ENCODE peak calls at places on chromosomes 1 and 21, in nine cellular contexts. One of them, this sample, is unnamed.

GRCh38 chr1:8203551-8203950 is 114.4 kb upstream of the SLC45A1 start:
- DNase-seq in fibroblast of lung: no peak
- DNase-seq in Caco-2: no peak
- DNase-seq in heart right ventricle: no peak
- DNase-seq in Panc1: no peak
- DNase-seq in aorta: no peak
- DNase-seq in psoas muscle: no peak
- DNase-seq in ovary: no peak
- DNase-seq in CD8-positive, alpha-beta T cell: no peak
- DNase-seq in this sample: no peak

GRCh38 chr1:60348884-60349283 is 275.3 kb upstream of the C1orf87 start:
- DNase-seq in fibroblast of lung: no peak
- DNase-seq in Caco-2: no peak
- DNase-seq in heart right ventricle: no peak
- DNase-seq in Panc1: no peak
- DNase-seq in aorta: no peak
- DNase-seq in psoas muscle: no peak
- DNase-seq in ovary: no peak
- DNase-seq in CD8-positive, alpha-beta T cell: no peak
- DNase-seq in this sample: no peak

GRCh38 chr1:86648255-86648654 is 56.1 kb upstream of the SH3GLB1 start:
- DNase-seq in fibroblast of lung: peak; percentile 82
- DNase-seq in Caco-2: no peak
- DNase-seq in heart right ventricle: no peak
- DNase-seq in Panc1: peak; percentile 70
- DNase-seq in aorta: no peak
- DNase-seq in psoas muscle: no peak
- DNase-seq in ovary: no peak
- DNase-seq in CD8-positive, alpha-beta T cell: no peak
- DNase-seq in this sample: no peak

GRCh38 chr1:208233546-208233945 is 10.6 kb downstream of the PLXNA2 start:
- DNase-seq in fibroblast of lung: peak; percentile 53
- DNase-seq in Caco-2: no peak
- DNase-seq in heart right ventricle: no peak
- DNase-seq in Panc1: no peak
- DNase-seq in aorta: no peak
- DNase-seq in psoas muscle: no peak
- DNase-seq in ovary: no peak
- DNase-seq in CD8-positive, alpha-beta T cell: no peak
- DNase-seq in this sample: no peak

GRCh38 chr21:31926498-31926897 is 53.7 kb downstream of the HUNK start:
- DNase-seq in fibroblast of lung: no peak
- DNase-seq in Caco-2: no peak
- DNase-seq in heart right ventricle: no peak
- DNase-seq in Panc1: no peak
- DNase-seq in aorta: no peak
- DNase-seq in psoas muscle: no peak
- DNase-seq in ovary: no peak
- DNase-seq in CD8-positive, alpha-beta T cell: no peak
- DNase-seq in this sample: no peak

GRCh38 chr1:56120021-56120420 is 459.3 kb downstream of the PLPP3 start:
- DNase-seq in fibroblast of lung: peak; percentile 41
- DNase-seq in Caco-2: no peak
- DNase-seq in heart right ventricle: no peak
- DNase-seq in Panc1: no peak
- DNase-seq in aorta: no peak
- DNase-seq in psoas muscle: no peak
- DNase-seq in ovary: no peak
- DNase-seq in CD8-positive, alpha-beta T cell: no peak
- DNase-seq in this sample: no peak

GRCh38 chr1:158916085-158916484 is 15.3 kb upstream of the PYHIN1 start:
- DNase-seq in fibroblast of lung: no peak
- DNase-seq in Caco-2: no peak
- DNase-seq in heart right ventricle: no peak
- DNase-seq in Panc1: no peak
- DNase-seq in aorta: no peak
- DNase-seq in psoas muscle: no peak
- DNase-seq in ovary: no peak
- DNase-seq in CD8-positive, alpha-beta T cell: no peak
- DNase-seq in this sample: no peak

GRCh38 chr1:36436820-36437219 is 13.4 kb downstream of the OSCP1 start:
- DNase-seq in fibroblast of lung: no peak
- DNase-seq in Caco-2: no peak
- DNase-seq in heart right ventricle: no peak
- DNase-seq in Panc1: no peak
- DNase-seq in aorta: no peak
- DNase-seq in psoas muscle: no peak
- DNase-seq in ovary: no peak
- DNase-seq in CD8-positive, alpha-beta T cell: no peak
- DNase-seq in this sample: no peak

GRCh38 chr1:33667386-33668282 is 195.2 kb downstream of the ZSCAN20 start:
- DNase-seq in fibroblast of lung: no peak
- DNase-seq in Caco-2: no peak
- DNase-seq in heart right ventricle: no peak
- DNase-seq in Panc1: no peak
- DNase-seq in aorta: no peak
- DNase-seq in psoas muscle: no peak
- DNase-seq in ovary: no peak
- DNase-seq in CD8-positive, alpha-beta T cell: no peak
- DNase-seq in this sample: no peak

GRCh38 chr1:207831517-207832327 is 79.2 kb downstream of the CD34 start:
- DNase-seq in fibroblast of lung: peak; percentile 20
- DNase-seq in Caco-2: no peak
- DNase-seq in heart right ventricle: no peak
- DNase-seq in Panc1: no peak
- DNase-seq in aorta: no peak
- DNase-seq in psoas muscle: peak; percentile 29
- DNase-seq in ovary: no peak
- DNase-seq in CD8-positive, alpha-beta T cell: peak; percentile 25
- DNase-seq in this sample: no peak

GRCh38 chr1:8810987-8811386 is 6.5 kb downstream of the RERE start:
- DNase-seq in fibroblast of lung: no peak
- DNase-seq in Caco-2: no peak
- DNase-seq in heart right ventricle: no peak
- DNase-seq in Panc1: no peak
- DNase-seq in aorta: no peak
- DNase-seq in psoas muscle: no peak
- DNase-seq in ovary: no peak
- DNase-seq in CD8-positive, alpha-beta T cell: no peak
- DNase-seq in this sample: no peak

GRCh38 chr1:26285366-26286063 is 5.6 kb downstream of the SH3BGRL3 start:
- DNase-seq in fibroblast of lung: no peak
- DNase-seq in Caco-2: no peak
- DNase-seq in heart right ventricle: no peak
- DNase-seq in Panc1: no peak
- DNase-seq in aorta: peak; percentile 50
- DNase-seq in psoas muscle: peak; percentile 66
- DNase-seq in ovary: no peak
- DNase-seq in CD8-positive, alpha-beta T cell: peak; percentile 43
- DNase-seq in this sample: no peak

GRCh38 chr21:45127937-45128336 is 53.6 kb downstream of the ADARB1 start:
- DNase-seq in fibroblast of lung: no peak
- DNase-seq in Caco-2: no peak
- DNase-seq in heart right ventricle: no peak
- DNase-seq in Panc1: no peak
- DNase-seq in aorta: no peak
- DNase-seq in psoas muscle: no peak
- DNase-seq in ovary: no peak
- DNase-seq in CD8-positive, alpha-beta T cell: no peak
- DNase-seq in this sample: no peak
- H3K4me1 ChIP-seq in fibroblast of lung: peaks cover 15% of the 10 kb centered on the region
- H3K4me1 ChIP-seq in Caco-2: no peaks in the 10 kb centered on the region
- H3K4me1 ChIP-seq in heart right ventricle: peaks cover 57% of the 10 kb centered on the region
- H3K4me1 ChIP-seq in Panc1: no peaks in the 10 kb centered on the region
- H3K4me1 ChIP-seq in aorta: no peaks in the 10 kb centered on the region
- H3K4me1 ChIP-seq in psoas muscle: peaks cover 59% of the 10 kb centered on the region
- H3K4me1 ChIP-seq in ovary: peaks cover 15% of the 10 kb centered on the region
- H3K4me1 ChIP-seq in CD8-positive, alpha-beta T cell: peaks cover 5% of the 10 kb centered on the region
- H3K4me1 ChIP-seq in this sample: peaks cover 15% of the 10 kb centered on the region

DNA sequence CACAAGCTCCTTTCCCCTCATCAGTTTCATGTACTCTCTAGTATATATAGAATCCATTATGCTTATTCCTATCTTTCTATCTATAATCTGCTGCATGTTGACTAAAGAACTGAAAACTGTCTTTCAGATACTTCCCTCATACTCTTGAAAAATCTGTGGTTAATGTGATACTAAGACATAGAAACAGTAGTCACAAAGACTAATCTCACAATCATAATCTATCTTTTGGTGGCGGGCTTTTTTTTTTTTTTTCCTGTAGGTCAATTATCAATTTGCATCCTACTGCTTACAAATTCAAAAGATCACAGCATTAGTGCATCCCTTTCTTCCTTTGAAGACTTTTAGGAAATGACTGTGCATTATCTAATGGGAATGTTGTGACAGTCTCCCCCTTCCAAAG is 4.7 kb downstream of the UBR4 start:
- DNase-seq in fibroblast of lung: no peak
- DNase-seq in Caco-2: no peak
- DNase-seq in heart right ventricle: no peak
- DNase-seq in Panc1: no peak
- DNase-seq in aorta: no peak
- DNase-seq in psoas muscle: no peak
- DNase-seq in ovary: no peak
- DNase-seq in CD8-positive, alpha-beta T cell: no peak
- DNase-seq in this sample: no peak
- H3K4me1 ChIP-seq in fibroblast of lung: peaks cover 7% of the 10 kb centered on the region
- H3K4me1 ChIP-seq in Caco-2: peaks cover 70% of the 10 kb centered on the region
- H3K4me1 ChIP-seq in heart right ventricle: peaks cover 88% of the 10 kb centered on the region
- H3K4me1 ChIP-seq in Panc1: peaks cover 21% of the 10 kb centered on the region
- H3K4me1 ChIP-seq in aorta: peaks cover 3% of the 10 kb centered on the region
- H3K4me1 ChIP-seq in psoas muscle: peaks cover 58% of the 10 kb centered on the region
- H3K4me1 ChIP-seq in ovary: peaks cover 6% of the 10 kb centered on the region
- H3K4me1 ChIP-seq in CD8-positive, alpha-beta T cell: peaks cover 38% of the 10 kb centered on the region
- H3K4me1 ChIP-seq in this sample: peaks cover 49% of the 10 kb centered on the region

GRCh38 chr1:27601771-27602509 is 2.0 kb downstream of the AHDC1 start:
- DNase-seq in fibroblast of lung: no peak
- DNase-seq in Caco-2: no peak
- DNase-seq in heart right ventricle: peak; percentile 60
- DNase-seq in Panc1: no peak
- DNase-seq in aorta: peak; percentile 74
- DNase-seq in psoas muscle: peak; percentile 64
- DNase-seq in ovary: peak; percentile 71
- DNase-seq in CD8-positive, alpha-beta T cell: no peak
- DNase-seq in this sample: no peak
- H3K4me1 ChIP-seq in fibroblast of lung: peaks cover 36% of the 10 kb centered on the region
- H3K4me1 ChIP-seq in Caco-2: peaks cover 16% of the 10 kb centered on the region
- H3K4me1 ChIP-seq in heart right ventricle: peaks cover 83% of the 10 kb centered on the region
- H3K4me1 ChIP-seq in Panc1: peaks cover 61% of the 10 kb centered on the region
- H3K4me1 ChIP-seq in aorta: no peaks in the 10 kb centered on the region
- H3K4me1 ChIP-seq in psoas muscle: peaks cover 42% of the 10 kb centered on the region
- H3K4me1 ChIP-seq in ovary: peaks cover 29% of the 10 kb centered on the region
- H3K4me1 ChIP-seq in CD8-positive, alpha-beta T cell: peaks cover 74% of the 10 kb centered on the region
- H3K4me1 ChIP-seq in this sample: peaks cover 50% of the 10 kb centered on the region

GRCh38 chr1:115293006-115293405 is 45.0 kb downstream of the NGF start:
- DNase-seq in fibroblast of lung: no peak
- DNase-seq in Caco-2: no peak
- DNase-seq in heart right ventricle: no peak
- DNase-seq in Panc1: no peak
- DNase-seq in aorta: no peak
- DNase-seq in psoas muscle: no peak
- DNase-seq in ovary: no peak
- DNase-seq in CD8-positive, alpha-beta T cell: no peak
- DNase-seq in this sample: no peak

GRCh38 chr1:115293899-115294298 is 44.1 kb downstream of the NGF start:
- DNase-seq in fibroblast of lung: no peak
- DNase-seq in Caco-2: no peak
- DNase-seq in heart right ventricle: no peak
- DNase-seq in Panc1: no peak
- DNase-seq in aorta: no peak
- DNase-seq in psoas muscle: no peak
- DNase-seq in ovary: no peak
- DNase-seq in CD8-positive, alpha-beta T cell: no peak
- DNase-seq in this sample: no peak

GRCh38 chr1:115299266-115299665 is 38.8 kb downstream of the NGF start:
- DNase-seq in fibroblast of lung: no peak
- DNase-seq in Caco-2: no peak
- DNase-seq in heart right ventricle: no peak
- DNase-seq in Panc1: no peak
- DNase-seq in aorta: no peak
- DNase-seq in psoas muscle: no peak
- DNase-seq in ovary: no peak
- DNase-seq in CD8-positive, alpha-beta T cell: no peak
- DNase-seq in this sample: no peak

GRCh38 chr1:115296981-115297380 is 41.1 kb downstream of the NGF start:
- DNase-seq in fibroblast of lung: no peak
- DNase-seq in Caco-2: no peak
- DNase-seq in heart right ventricle: no peak
- DNase-seq in Panc1: no peak
- DNase-seq in aorta: no peak
- DNase-seq in psoas muscle: no peak
- DNase-seq in ovary: no peak
- DNase-seq in CD8-positive, alpha-beta T cell: no peak
- DNase-seq in this sample: no peak

GRCh38 chr1:115295904-115296696 is 41.9 kb downstream of the NGF start:
- DNase-seq in fibroblast of lung: no peak
- DNase-seq in Caco-2: no peak
- DNase-seq in heart right ventricle: no peak
- DNase-seq in Panc1: no peak
- DNase-seq in aorta: no peak
- DNase-seq in psoas muscle: no peak
- DNase-seq in ovary: no peak
- DNase-seq in CD8-positive, alpha-beta T cell: no peak
- DNase-seq in this sample: no peak
- H3K4me1 ChIP-seq in fibroblast of lung: peaks cover 7% of the 10 kb centered on the region
- H3K4me1 ChIP-seq in Caco-2: no peaks in the 10 kb centered on the region
- H3K4me1 ChIP-seq in heart right ventricle: peaks cover 16% of the 10 kb centered on the region
- H3K4me1 ChIP-seq in Panc1: no peaks in the 10 kb centered on the region
- H3K4me1 ChIP-seq in aorta: peaks cover 4% of the 10 kb centered on the region
- H3K4me1 ChIP-seq in psoas muscle: no peaks in the 10 kb centered on the region
- H3K4me1 ChIP-seq in ovary: peaks cover 8% of the 10 kb centered on the region
- H3K4me1 ChIP-seq in CD8-positive, alpha-beta T cell: no peaks in the 10 kb centered on the region
- H3K4me1 ChIP-seq in this sample: no peaks in the 10 kb centered on the region

DNA sequence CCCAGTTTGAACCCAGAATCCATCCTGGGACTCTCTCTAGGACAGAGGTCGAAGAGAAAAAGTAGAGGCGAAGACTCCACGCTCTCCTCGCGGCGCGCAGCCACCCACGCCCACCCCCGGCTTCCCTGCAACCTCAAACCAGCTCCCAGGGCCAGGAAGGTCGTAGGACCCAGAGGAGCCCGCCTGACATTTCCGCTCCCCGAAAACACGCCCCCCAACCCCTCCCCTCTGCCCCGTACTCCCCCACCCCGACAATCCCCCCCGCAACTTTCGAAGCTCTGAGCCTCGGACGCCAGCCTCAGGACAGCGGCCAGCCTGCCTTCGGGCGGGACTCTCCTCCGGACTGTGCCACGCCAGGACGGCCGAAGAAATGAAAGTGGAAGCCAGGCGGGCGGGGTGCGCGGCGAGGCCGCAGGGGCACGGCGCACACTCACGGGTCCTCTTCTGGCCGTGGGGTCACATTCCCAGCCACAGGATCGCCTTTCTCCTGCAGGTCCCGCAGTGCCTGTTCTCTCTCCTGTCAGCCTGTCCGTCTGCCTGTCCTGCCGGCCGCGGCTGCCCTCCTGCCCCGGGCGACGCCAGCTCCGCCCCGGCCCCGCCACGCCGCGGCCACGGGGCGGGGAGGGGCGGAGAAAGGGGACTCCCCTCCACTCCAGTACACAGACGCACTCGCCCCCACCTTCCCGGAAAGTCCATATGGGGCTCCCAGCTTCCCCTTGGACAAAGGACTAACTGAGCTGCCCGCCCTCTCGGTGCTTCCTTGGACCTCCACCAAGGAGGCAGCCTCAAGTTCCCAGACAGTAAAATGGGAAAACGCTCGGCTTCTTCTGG is at the start of gene MOB3C:
- DNase-seq in fibroblast of lung: peak; percentile 78
- DNase-seq in Caco-2: peak; percentile 60
- DNase-seq in heart right ventricle: peak; percentile 88
- DNase-seq in Panc1: no peak
- DNase-seq in aorta: peak; percentile 92
- DNase-seq in psoas muscle: peak; percentile 89
- DNase-seq in ovary: peak; percentile 84
- DNase-seq in CD8-positive, alpha-beta T cell: peak; percentile 65
- DNase-seq in this sample: peak; percentile 91
- H3K4me1 ChIP-seq in fibroblast of lung: peaks cover 10% of the 10 kb centered on the region
- H3K4me1 ChIP-seq in Caco-2: no peaks in the 10 kb centered on the region
- H3K4me1 ChIP-seq in heart right ventricle: peaks cover 53% of the 10 kb centered on the region
- H3K4me1 ChIP-seq in Panc1: peaks cover 14% of the 10 kb centered on the region
- H3K4me1 ChIP-seq in aorta: no peaks in the 10 kb centered on the region
- H3K4me1 ChIP-seq in psoas muscle: peaks cover 50% of the 10 kb centered on the region
- H3K4me1 ChIP-seq in ovary: peaks cover 7% of the 10 kb centered on the region
- H3K4me1 ChIP-seq in CD8-positive, alpha-beta T cell: peaks cover 47% of the 10 kb centered on the region
- H3K4me1 ChIP-seq in this sample: peaks cover 28% of the 10 kb centered on the region